ENCODE peak calls at places on chromosomes 11 and 22, in four cellular contexts. W, G, S and Z are unnamed samples.
A peak's percentile ranks its signal among the peaks of the same experiment; 100 is the strongest.

GRCh38 chr11:121298770-121299169 is 6.2 kb downstream of the SC5D start:
- DNase-seq in W (no peak), G (no peak), S (no peak), Z (no peak)

GRCh38 chr11:76735841-76736240 is 47.3 kb upstream of the TSKU start:
- DNase-seq in W (no peak), G (no peak), S (peak; percentile 85), Z (no peak)

GRCh38 chr11:122746611-122747305 is 91.2 kb downstream of the UBASH3B start:
- DNase-seq in W (no peak), G (no peak), S (no peak), Z (no peak)

GRCh38 chr11:65040520-65041205 is 347 bp upstream of the SAC3D1 start:
- DNase-seq in W (peak; percentile 86), G (peak; percentile 95), S (peak; percentile 93), Z (peak; percentile 92)

GRCh38 chr11:97972731-97973130 is 1048.0 kb upstream of the CNTN5 start:
- DNase-seq in W (no peak), G (no peak), S (no peak), Z (no peak)

GRCh38 chr11:30573951-30574350 is 12.2 kb downstream of the MPPED2 start:
- DNase-seq in W (no peak), G (no peak), S (no peak), Z (no peak)

GRCh38 chr22:24516301-24516737 is 21.2 kb downstream of the UPB1 start:
- DNase-seq in W (no peak), G (peak; percentile 62), S (no peak), Z (no peak)

GRCh38 chr11:130937051-130937450 is 20.8 kb upstream of the SNX19 start:
- DNase-seq in W (no peak), G (no peak), S (no peak), Z (no peak)

GRCh38 chr11:1560011-1560579 is 12.0 kb downstream of the DUSP8 start:
- DNase-seq in W (no peak), G (no peak), S (no peak), Z (no peak)

GRCh38 chr22:25388866-25389540 is 169.6 kb downstream of the CRYBB2 start:
- DNase-seq in W (no peak), G (peak; percentile 26), S (no peak), Z (no peak)

GRCh38 chr11:75184757-75185156 is 33.9 kb downstream of the SLCO2B1 start:
- DNase-seq in W (no peak), G (no peak), S (no peak), Z (no peak)

GRCh38 chr11:19934828-19935259 is 222.2 kb downstream of the NAV2 start:
- DNase-seq in W (no peak), G (no peak), S (peak; percentile 33), Z (no peak)

GRCh38 chr11:125129316-125129990 is 18.0 kb upstream of the TMEM218 start:
- DNase-seq in W (no peak), G (no peak), S (no peak), Z (no peak)

GRCh38 chr11:2445107-2445947 is 519 bp downstream of the KCNQ1 start:
- DNase-seq in W (no peak), G (no peak), S (no peak), Z (peak; percentile 39)

GRCh38 chr22:25437414-25438160 is 126.9 kb upstream of the GRK3 start:
- DNase-seq in W (no peak), G (no peak), S (no peak), Z (peak; percentile 20)

GRCh38 chr22:42324991-42325710 is 54.7 kb upstream of the TCF20 start:
- DNase-seq in W (no peak), G (no peak), S (no peak), Z (peak; percentile 36)

GRCh38 chr11:22130462-22131053 is 62.3 kb upstream of the ANO5 start:
- DNase-seq in W (no peak), G (no peak), S (no peak), Z (no peak)

GRCh38 chr22:17916226-17916889 is 108.0 kb downstream of the MICAL3 start:
- DNase-seq in W (no peak), G (no peak), S (peak; percentile 79), Z (no peak)

GRCh38 chr22:25627271-25627848 is 62.9 kb downstream of the GRK3 start:
- DNase-seq in W (no peak), G (no peak), S (no peak), Z (no peak)

GRCh38 chr22:26848244-26848920 is 191.0 kb downstream of the MIAT start:
- DNase-seq in W (no peak), G (no peak), S (no peak), Z (no peak)

GRCh38 chr11:72609451-72609850 is 64.8 kb downstream of the PDE2A start:
- DNase-seq in W (no peak), G (no peak), S (no peak), Z (no peak)
- TF ChIP-seq ESRRA in W (no peak), G (no peak), S (no peak), Z (no peak)

DNA sequence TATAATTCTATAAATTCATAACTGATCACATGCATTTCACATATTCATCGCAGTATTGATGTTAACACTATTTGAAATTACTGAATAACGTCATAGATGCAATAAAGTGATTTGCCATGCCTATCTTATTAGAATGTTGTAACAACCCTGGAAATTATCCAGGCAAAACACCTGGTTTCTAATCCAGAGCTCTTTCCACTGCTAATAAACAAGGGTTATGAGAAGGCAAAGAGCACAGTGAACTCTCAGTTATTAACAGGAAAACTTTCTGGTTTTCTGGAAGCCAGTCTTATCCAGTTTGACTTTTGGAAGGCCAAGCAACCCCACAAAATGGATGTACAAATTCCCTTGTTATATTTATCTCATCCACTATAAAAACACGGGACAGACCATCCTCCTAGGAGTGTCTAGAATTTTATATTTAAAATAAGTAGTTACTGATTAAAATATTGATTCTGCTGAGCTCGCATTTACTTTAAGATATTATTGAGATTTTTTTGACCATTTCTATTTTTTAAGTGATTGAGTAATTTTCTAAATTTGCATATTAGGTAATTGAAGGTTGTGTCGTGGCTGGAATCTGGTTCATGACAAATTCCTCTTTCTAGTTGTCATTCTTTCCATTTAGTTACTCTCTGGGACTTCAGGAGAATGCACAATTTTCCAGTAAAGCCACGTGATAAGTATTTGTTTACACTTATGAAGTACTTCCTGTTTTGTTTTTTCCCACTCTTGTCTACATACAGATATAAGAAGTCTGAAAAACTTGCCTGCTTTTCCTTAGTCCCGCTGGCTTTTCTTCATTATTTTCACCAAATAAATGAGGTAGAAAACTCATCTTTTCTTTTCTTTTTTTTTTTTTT is 47.9 kb downstream of the DCUN1D5 start:
- DNase-seq in W (no peak), G (no peak), S (no peak), Z (no peak)
- TF ChIP-seq NR2C2 in W (no peak), G (no peak), S (no peak), Z (no peak)

DNA sequence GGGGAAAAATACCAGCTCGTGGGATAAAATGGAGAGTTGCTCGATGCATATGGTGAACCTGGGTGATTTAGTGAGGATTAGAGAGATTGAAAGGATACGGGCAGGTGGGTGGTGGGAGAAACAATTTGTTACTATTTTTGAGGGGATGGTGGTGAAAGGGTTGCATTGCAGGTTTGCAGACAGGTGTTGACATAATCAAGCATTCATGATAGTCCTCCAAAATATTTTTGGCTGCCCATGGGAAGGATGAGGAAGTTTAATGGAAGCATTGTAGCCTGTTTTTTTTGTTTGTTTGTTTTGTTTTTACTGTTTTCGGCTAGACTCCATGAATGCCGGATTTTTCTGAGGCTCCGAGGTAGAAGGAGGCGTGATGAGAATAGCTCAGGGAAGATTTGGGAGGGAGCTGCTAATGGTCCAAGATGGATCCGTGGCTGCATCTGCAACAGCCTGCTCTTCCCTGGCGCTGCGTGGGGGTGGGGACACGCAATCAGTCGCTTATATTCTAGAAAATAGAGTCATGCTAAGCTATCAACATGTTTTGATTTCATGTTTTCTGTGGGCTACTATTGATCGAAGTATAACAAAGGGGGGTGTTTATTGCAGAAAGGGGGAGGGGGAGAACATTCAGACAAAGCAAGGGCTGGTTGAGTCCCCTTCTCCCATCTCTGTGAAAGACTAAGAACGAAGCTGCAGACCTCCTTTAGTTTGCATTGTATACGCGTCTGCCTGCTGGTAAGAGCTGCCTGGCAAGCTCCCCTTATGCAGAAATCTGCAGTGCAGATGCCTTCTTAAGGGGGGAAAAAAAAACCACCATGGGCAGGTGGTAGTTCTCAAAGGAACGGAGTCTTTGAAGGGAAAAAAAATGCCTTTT is 980 bp downstream of the RTN3 start:
- DNase-seq in W (no peak), G (peak; percentile 8), S (peak; percentile 39), Z (no peak)
- TF ChIP-seq ESRRA in W (no peak), G (no peak), S (no peak), Z (no peak)

GRCh38 chr22:36830601-36831000 is 13.8 kb upstream of the PVALB start:
- DNase-seq in W (no peak), G (no peak), S (no peak), Z (no peak)
- TF ChIP-seq NR2C2 in W (no peak), G (no peak), S (no peak), Z (no peak)

GRCh38 chr22:31082606-31083376 is 1.7 kb downstream of the SMTN start:
- DNase-seq in W (no peak), G (peak; percentile 60), S (peak; percentile 70), Z (peak; percentile 72)
- TF ChIP-seq ESRRA in W (no peak), G (no peak), S (no peak), Z (no peak)

GRCh38 chr11:29448246-29448877 is 568.5 kb downstream of the KCNA4 start:
- DNase-seq in W (no peak), G (no peak), S (no peak), Z (peak; percentile 13)
- TF ChIP-seq NR2C2 in W (no peak), G (no peak), S (no peak), Z (no peak)

DNA sequence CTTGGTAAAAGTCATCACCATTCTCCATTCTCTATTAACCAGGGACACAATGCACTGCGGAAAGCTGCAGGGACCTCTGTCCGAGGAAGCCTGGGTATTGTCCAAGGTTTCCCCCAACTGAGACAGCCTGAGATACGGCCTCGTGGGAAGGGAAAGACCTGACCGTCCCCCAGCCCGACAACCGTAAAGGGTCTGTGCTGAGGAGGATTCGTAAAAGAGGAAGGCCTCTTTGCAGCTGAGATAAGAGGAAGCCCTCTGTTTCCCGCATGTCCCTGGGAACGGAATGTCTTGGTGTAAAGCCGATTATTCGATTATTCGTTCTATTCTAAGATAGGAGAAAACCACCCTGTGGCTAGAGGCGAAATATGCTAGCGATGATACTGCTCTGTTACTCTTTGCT is 5.3 kb downstream of the BET1L start:
- DNase-seq in W (no peak), G (no peak), S (no peak), Z (peak; percentile 6)
- TF ChIP-seq ESRRA in W (no peak), G (no peak), S (no peak), Z (no peak)

GRCh38 chr22:48947636-48948035 is 880.0 kb downstream of the BRD1 start:
- DNase-seq in W (no peak), G (no peak), S (no peak), Z (no peak)
- TF ChIP-seq NR2C2 in W (no peak), G (no peak), S (no peak), Z (no peak)

GRCh38 chr11:69545976-69546617 is 64.6 kb downstream of the LINC01488 start:
- DNase-seq in W (no peak), G (no peak), S (no peak), Z (no peak)
- TF ChIP-seq ESRRA in W (no peak), G (no peak), S (no peak), Z (no peak)